ENCODE peak calls at places on chromosome 22, in ten cellular contexts. W is right cardiac atrium, O is breast epithelium, E is Peyer's patch, D is lower lobe of right lung, R is cardiac muscle cell, H is neural progenitor cell, P is adrenal gland, Y is HCT116, G is mesenchymal stem cell. C is an unnamed sample.

GRCh38 chr22:35115515-35115914 is 49.6 kb downstream of the ISX start:
- DNase-seq in W (no peak), O (no peak), E (no peak), D (no peak), R (no peak), H (no peak), P (no peak), Y (no peak), G (no peak), C (no peak)

GRCh38 chr22:41603873-41604332 is 14.3 kb upstream of the PMM1 start:
- DNase-seq in W (no peak), O (no peak), E (peak; percentile 52), D (no peak), R (no peak), H (no peak), P (no peak), Y (no peak), G (no peak), C (no peak)

GRCh38 chr22:37218771-37219411 is 6.6 kb upstream of the SSTR3 start:
- DNase-seq in W (no peak), O (no peak), E (peak; percentile 86), D (no peak), R (no peak), H (no peak), P (no peak), Y (no peak), G (no peak), C (no peak)

GRCh38 chr22:19607198-19608113 is 83.2 kb upstream of the CLDN5 start:
- DNase-seq in W (no peak), O (peak; percentile 80), E (peak; percentile 78), D (no peak), R (no peak), H (no peak), P (no peak), Y (no peak), G (no peak), C (no peak)

GRCh38 chr22:29750029-29750428 is 16.8 kb downstream of the ZMAT5 start:
- DNase-seq in W (no peak), O (no peak), E (no peak), D (no peak), R (no peak), H (no peak), P (no peak), Y (no peak), G (no peak), C (no peak)

GRCh38 chr22:26610983-26611382 is 6.8 kb downstream of the CRYBB1 start:
- DNase-seq in W (no peak), O (no peak), E (no peak), D (no peak), R (no peak), H (no peak), P (no peak), Y (no peak), G (no peak), C (no peak)

GRCh38 chr22:35470903-35471321 is 69.7 kb upstream of the RASD2 start:
- DNase-seq in W (no peak), O (no peak), E (no peak), D (no peak), R (no peak), H (no peak), P (no peak), Y (peak; percentile 28), G (peak; percentile 46), C (no peak)

GRCh38 chr22:47757741-47758140 is 995.3 kb downstream of the TBC1D22A start:
- DNase-seq in W (no peak), O (no peak), E (no peak), D (no peak), R (no peak), H (no peak), P (no peak), Y (no peak), G (no peak), C (no peak)

GRCh38 chr22:50483106-50483505 is 1.8 kb downstream of the ADM2 start:
- DNase-seq in W (peak; percentile 13), O (no peak), E (no peak), D (no peak), R (no peak), H (no peak), P (no peak), Y (no peak), G (no peak), C (no peak)

GRCh38 chr22:50483556-50483955 is 2.2 kb downstream of the ADM2 start:
- DNase-seq in W (peak; percentile 31), O (no peak), E (no peak), D (no peak), R (no peak), H (no peak), P (no peak), Y (no peak), G (no peak), C (no peak)

GRCh38 chr22:50481440-50482106 is at the start of gene ADM2:
- DNase-seq in W (peak; percentile 70), O (no peak), E (peak; percentile 85), D (peak; percentile 70), R (peak; percentile 31), H (peak; percentile 81), P (no peak), Y (no peak), G (peak; percentile 38), C (no peak)

GRCh38 chr22:50481045-50481439 is 301 bp upstream of the ADM2 start:
- DNase-seq in W (peak; percentile 57), O (no peak), E (no peak), D (peak; percentile 50), R (no peak), H (peak; percentile 51), P (no peak), Y (no peak), G (no peak), C (no peak)

DNA sequence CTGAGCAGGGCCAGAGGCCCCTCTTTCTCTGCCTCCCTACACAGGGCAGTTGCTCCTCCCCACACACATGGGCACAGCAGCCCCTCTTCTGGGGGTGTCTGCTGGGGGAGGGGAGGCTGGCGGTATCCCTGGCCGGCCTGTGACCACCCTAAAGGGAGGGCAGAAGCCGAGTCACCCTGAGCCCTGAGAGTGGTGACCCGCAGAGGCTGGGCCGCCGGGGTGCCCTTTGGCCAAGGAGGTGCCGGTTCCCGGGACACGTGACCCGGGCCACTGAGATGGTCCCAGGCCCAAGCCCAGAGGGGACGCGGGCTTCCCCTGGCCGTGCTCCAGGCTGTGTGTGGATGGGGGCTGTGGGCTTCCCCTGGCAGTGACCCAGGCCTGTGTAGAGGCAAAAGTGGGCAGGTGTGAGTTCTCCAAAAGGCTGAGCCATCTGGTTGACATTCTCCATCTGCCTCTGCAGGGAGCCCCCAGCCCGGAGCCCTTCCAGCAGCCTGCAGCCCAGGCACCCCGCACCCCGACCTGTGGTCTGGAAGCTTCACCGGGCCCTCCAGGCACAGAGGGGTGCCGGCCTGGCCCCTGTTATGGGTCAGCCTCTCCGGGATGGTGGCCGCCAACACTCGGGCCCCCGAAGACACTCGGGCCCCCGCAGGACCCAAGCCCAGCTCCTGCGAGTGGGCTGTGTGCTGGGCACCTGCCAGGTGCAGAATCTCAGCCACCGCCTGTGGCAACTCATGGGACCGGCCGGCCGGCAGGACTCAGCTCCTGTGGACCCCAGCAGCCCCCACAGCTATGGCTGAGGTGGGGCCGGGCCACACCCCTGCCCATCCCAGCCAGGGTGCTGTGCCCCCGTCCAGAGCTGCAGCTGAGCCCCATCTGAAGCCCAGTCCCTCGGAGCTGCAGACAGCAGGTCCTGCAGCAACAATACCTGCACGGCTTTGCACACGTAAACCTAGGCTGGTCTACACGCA is 1.0 kb downstream of the ADM2 start:
- DNase-seq in W (peak; percentile 58), O (no peak), E (peak; percentile 69), D (no peak), R (no peak), H (no peak), P (no peak), Y (no peak), G (no peak), C (no peak)
- H3K4me1 ChIP-seq in W (no peaks in the 10 kb centered on the region), O (peaks cover 10% of the 10 kb centered on the region), E (peaks cover 41% of the 10 kb centered on the region), D (peaks cover 17% of the 10 kb centered on the region), R (no peaks in the 10 kb centered on the region), H (no peaks in the 10 kb centered on the region), P (no peaks in the 10 kb centered on the region), Y (peaks cover 32% of the 10 kb centered on the region), G (peaks cover 42% of the 10 kb centered on the region), C (no peaks in the 10 kb centered on the region)

GRCh38 chr22:44396727-44397722 is 84.3 kb upstream of the SHISAL1 start:
- DNase-seq in W (no peak), O (no peak), E (peak; percentile 25), D (peak; percentile 30), R (no peak), H (no peak), P (peak; percentile 11), Y (no peak), G (no peak), C (peak; percentile 21)

GRCh38 chr22:44398791-44399190 is 86.0 kb upstream of the SHISAL1 start:
- DNase-seq in W (peak; percentile 69), O (no peak), E (peak; percentile 26), D (no peak), R (no peak), H (no peak), P (no peak), Y (no peak), G (no peak), C (no peak)

GRCh38 chr22:44395116-44396005 is 82.6 kb upstream of the SHISAL1 start:
- DNase-seq in W (no peak), O (no peak), E (peak; percentile 25), D (peak; percentile 37), R (no peak), H (no peak), P (no peak), Y (no peak), G (no peak), C (no peak)

GRCh38 chr22:44394246-44395115 is 81.7 kb upstream of the SHISAL1 start:
- DNase-seq in W (no peak), O (no peak), E (peak; percentile 27), D (no peak), R (no peak), H (no peak), P (no peak), Y (no peak), G (no peak), C (peak; percentile 13)

GRCh38 chr22:44396021-44396726 is 83.4 kb upstream of the SHISAL1 start:
- DNase-seq in W (no peak), O (no peak), E (peak; percentile 14), D (no peak), R (no peak), H (no peak), P (no peak), Y (no peak), G (no peak), C (no peak)
- H3K4me1 ChIP-seq in W (no peaks in the 10 kb centered on the region), O (no peaks in the 10 kb centered on the region), E (no peaks in the 10 kb centered on the region), D (no peaks in the 10 kb centered on the region), R (no peaks in the 10 kb centered on the region), H (peaks cover 4% of the 10 kb centered on the region), P (no peaks in the 10 kb centered on the region), Y (no peaks in the 10 kb centered on the region), G (peaks cover 2% of the 10 kb centered on the region), C (no peaks in the 10 kb centered on the region)

DNA sequence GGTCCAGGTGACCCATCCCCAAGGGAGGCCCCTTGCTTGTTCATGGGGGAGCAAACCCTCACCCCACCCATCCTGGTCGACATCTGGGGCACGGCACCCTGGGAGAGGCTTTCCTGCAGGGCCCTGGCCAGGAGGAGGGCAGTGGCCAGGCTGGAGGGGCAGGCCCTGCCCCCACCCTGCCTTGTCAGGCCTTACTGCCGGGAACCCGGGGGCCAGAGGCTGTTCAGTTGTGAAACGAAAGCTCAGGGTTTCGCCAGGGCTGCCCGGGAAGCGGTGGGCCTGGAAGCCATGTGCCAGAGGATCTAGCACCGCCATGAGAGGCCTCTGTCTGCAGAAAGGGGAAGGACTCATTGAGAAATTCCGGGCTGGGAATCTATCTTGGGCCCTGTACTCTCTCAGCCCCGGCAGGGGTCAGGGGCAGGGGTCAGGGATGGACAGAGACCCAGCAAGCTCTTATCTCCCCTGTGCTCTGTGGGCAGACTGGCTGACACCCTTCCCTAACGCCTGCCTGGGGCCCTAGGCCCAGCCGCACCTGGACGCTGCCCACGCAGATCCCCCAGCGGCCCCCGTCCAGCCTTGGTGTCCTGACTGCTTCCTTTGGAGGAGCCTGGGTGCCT is 6.3 kb downstream of the PIM3 start:
- DNase-seq in W (peak; percentile 83), O (peak; percentile 23), E (peak; percentile 66), D (peak; percentile 87), R (peak; percentile 61), H (peak; percentile 51), P (peak; percentile 76), Y (no peak), G (peak; percentile 85), C (no peak)
- H3K4me1 ChIP-seq in W (peaks cover 18% of the 10 kb centered on the region), O (peaks cover 46% of the 10 kb centered on the region), E (peaks cover 79% of the 10 kb centered on the region), D (peaks cover 84% of the 10 kb centered on the region), R (peaks cover 32% of the 10 kb centered on the region), H (peaks cover 19% of the 10 kb centered on the region), P (peaks cover 67% of the 10 kb centered on the region), Y (peaks cover 81% of the 10 kb centered on the region), G (peaks cover 70% of the 10 kb centered on the region), C (peaks cover 6% of the 10 kb centered on the region)

GRCh38 chr22:22710719-22711531 is 66.5 kb downstream of the GGTLC2 start:
- DNase-seq in W (peak; percentile 83), O (peak; percentile 27), E (peak; percentile 93), D (peak; percentile 76), R (no peak), H (peak; percentile 61), P (peak; percentile 76), Y (no peak), G (peak; percentile 6), C (peak; percentile 65)
- H3K4me1 ChIP-seq in W (no peaks in the 10 kb centered on the region), O (no peaks in the 10 kb centered on the region), E (no peaks in the 10 kb centered on the region), D (no peaks in the 10 kb centered on the region), R (no peaks in the 10 kb centered on the region), H (no peaks in the 10 kb centered on the region), P (no peaks in the 10 kb centered on the region), Y (no peaks in the 10 kb centered on the region), G (no peaks in the 10 kb centered on the region), C (no peaks in the 10 kb centered on the region)

C was measured in ascending aorta.